ENCODE peak calls at places on chromosomes 13 and 19, in six cellular contexts. One of them, this sample, is unnamed.

GRCh38 chr13:108220042-108220441 is 1.9 kb downstream of the ABHD13 start:
- DNase-seq in H1: no peak
- DNase-seq in HepG2: peak; percentile 9
- DNase-seq in GM12891: no peak
- DNase-seq in K562: no peak
- DNase-seq in SK-N-SH: no peak
- DNase-seq in this sample: no peak

GRCh38 chr13:34589581-34589980 is 352.5 kb upstream of the NBEA start:
- DNase-seq in GM12891: no peak
- DNase-seq in SK-N-SH: no peak
- DNase-seq in HepG2: no peak
- DNase-seq in H1: no peak
- DNase-seq in K562: no peak
- DNase-seq in this sample: no peak

GRCh38 chr19:47257411-47258169 is 1.3 kb downstream of the CCDC9 start:
- DNase-seq in GM12891: no peak
- DNase-seq in K562: no peak
- DNase-seq in SK-N-SH: no peak
- DNase-seq in H1: no peak
- DNase-seq in HepG2: no peak
- DNase-seq in this sample: no peak

GRCh38 chr19:47680858-47681332 is 32.3 kb upstream of the EHD2 start:
- DNase-seq in GM12891: no peak
- DNase-seq in H1: no peak
- DNase-seq in SK-N-SH: peak; percentile 43
- DNase-seq in HepG2: no peak
- DNase-seq in K562: no peak
- DNase-seq in this sample: no peak

GRCh38 chr19:41324921-41325639 is 15.1 kb downstream of the CCDC97 start:
- DNase-seq in GM12891: no peak
- DNase-seq in H1: peak; percentile 65
- DNase-seq in SK-N-SH: peak; percentile 81
- DNase-seq in HepG2: peak; percentile 82
- DNase-seq in K562: peak; percentile 92
- DNase-seq in this sample: no peak

GRCh38 chr13:75368167-75368566 is 113.8 kb downstream of the TBC1D4 start:
- DNase-seq in H1: no peak
- DNase-seq in HepG2: no peak
- DNase-seq in K562: no peak
- DNase-seq in SK-N-SH: no peak
- DNase-seq in GM12891: no peak
- DNase-seq in this sample: no peak

GRCh38 chr19:40650749-40651305 is 39.6 kb downstream of the NUMBL start:
- DNase-seq in K562: no peak
- DNase-seq in HepG2: no peak
- DNase-seq in GM12891: no peak
- DNase-seq in SK-N-SH: no peak
- DNase-seq in H1: no peak
- DNase-seq in this sample: no peak

GRCh38 chr13:77136902-77137420 is 110.0 kb upstream of the FBXL3 start:
- DNase-seq in H1: no peak
- DNase-seq in GM12891: no peak
- DNase-seq in HepG2: no peak
- DNase-seq in K562: no peak
- DNase-seq in SK-N-SH: no peak
- DNase-seq in this sample: no peak

GRCh38 chr19:51019544-51019925 is at the start of gene KLK10:
- DNase-seq in GM12891: no peak
- DNase-seq in K562: no peak
- DNase-seq in H1: no peak
- DNase-seq in SK-N-SH: no peak
- DNase-seq in HepG2: no peak
- DNase-seq in this sample: no peak
- TF ChIP-seq TAF1 in GM12891: no peak
- TF ChIP-seq TAF1 in K562: no peak
- TF ChIP-seq TAF1 in H1: no peak
- TF ChIP-seq TAF1 in SK-N-SH: no peak
- TF ChIP-seq TAF1 in HepG2: no peak
- TF ChIP-seq TAF1 in this sample: no peak

DNA sequence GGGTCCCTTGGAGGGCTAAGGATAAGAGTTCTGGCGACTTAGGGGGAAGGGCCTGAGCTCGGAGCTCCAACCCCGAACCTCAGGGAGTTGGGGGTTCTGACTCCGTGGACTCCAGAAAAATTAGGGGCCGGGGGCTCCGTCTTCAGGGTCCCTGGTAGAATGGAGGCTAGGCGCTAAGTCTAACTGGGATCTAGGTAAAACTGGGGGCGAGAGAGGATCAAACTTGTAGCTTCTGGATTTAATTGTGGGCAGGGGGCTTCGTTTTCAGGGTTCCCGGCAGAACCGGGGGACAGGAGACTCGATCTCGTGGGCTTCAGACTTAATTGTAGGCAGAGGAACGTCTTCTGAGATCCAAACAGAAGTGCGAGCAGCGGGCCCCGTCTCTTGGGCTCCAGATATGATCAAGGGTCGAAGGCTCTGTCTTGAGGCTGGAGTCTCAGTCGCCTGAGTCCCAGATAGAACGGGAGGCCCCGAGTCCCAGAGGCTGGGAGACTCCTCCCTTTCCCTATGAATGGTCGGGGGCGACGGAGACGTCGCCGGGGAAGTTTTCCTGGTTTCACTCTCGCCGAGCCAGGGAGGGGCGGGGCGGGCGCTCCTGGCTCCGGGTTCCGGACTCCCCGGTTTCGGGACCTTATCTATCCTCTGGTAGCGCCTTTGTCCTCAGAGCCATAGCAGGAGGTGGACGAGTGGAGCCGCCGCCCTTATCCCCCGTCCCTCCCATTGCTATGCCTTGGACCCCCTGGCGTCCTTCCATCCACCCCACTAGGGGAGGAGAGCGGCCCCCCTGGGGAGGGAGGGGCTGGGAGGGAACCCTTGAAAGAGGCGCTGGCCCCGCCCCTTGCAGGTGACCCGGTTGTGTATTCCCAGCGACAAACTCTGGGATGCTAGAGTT is 1.3 kb downstream of the NECTIN2 start:
- DNase-seq in SK-N-SH: peak; percentile 51
- DNase-seq in K562: peak; percentile 58
- DNase-seq in H1: no peak
- DNase-seq in GM12891: no peak
- DNase-seq in HepG2: peak; percentile 42
- DNase-seq in this sample: no peak
- TF ChIP-seq POLR2AphosphoS5 in SK-N-SH: no peak
- TF ChIP-seq POLR2AphosphoS5 in K562: no peak
- TF ChIP-seq POLR2AphosphoS5 in H1: peak; percentile 59
- TF ChIP-seq POLR2AphosphoS5 in GM12891: no peak
- TF ChIP-seq POLR2AphosphoS5 in HepG2: no peak
- TF ChIP-seq POLR2AphosphoS5 in this sample: no peak

DNA sequence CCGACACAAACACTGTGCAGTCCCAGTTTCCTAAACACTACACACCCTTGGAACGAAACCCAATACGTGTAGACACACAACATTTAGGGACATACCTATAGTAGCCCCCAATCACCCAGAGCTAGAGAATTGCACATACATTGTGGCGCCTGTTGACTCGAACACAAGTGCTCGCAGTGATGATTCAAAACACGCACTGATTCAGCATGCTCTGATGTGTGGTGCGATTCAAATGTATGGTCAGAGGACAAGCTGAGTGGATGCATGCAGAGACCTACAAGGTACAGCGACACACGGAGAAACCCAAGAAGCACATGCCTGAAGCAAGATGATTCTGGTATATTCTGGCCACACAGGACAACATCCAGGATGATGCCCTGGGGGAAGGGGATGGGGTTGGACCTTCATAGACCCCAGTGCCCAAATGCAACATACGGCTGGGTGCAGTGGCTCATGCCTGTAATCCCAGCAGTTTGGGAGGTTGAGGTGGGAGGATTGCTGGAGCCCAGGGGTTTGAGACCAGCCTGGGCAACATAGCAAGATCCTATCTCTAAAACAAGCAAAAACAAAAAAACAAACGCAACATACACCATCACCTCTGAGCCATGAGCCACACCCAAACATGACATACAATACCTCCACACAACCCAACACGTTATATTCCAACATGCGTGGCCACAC is 997 bp upstream of the KCNN4 start:
- DNase-seq in H1: no peak
- DNase-seq in HepG2: no peak
- DNase-seq in K562: no peak
- DNase-seq in GM12891: no peak
- DNase-seq in SK-N-SH: no peak
- DNase-seq in this sample: no peak
- TF ChIP-seq TAF1 in H1: no peak
- TF ChIP-seq TAF1 in HepG2: no peak
- TF ChIP-seq TAF1 in K562: no peak
- TF ChIP-seq TAF1 in GM12891: no peak
- TF ChIP-seq TAF1 in SK-N-SH: no peak
- TF ChIP-seq TAF1 in this sample: no peak

DNA sequence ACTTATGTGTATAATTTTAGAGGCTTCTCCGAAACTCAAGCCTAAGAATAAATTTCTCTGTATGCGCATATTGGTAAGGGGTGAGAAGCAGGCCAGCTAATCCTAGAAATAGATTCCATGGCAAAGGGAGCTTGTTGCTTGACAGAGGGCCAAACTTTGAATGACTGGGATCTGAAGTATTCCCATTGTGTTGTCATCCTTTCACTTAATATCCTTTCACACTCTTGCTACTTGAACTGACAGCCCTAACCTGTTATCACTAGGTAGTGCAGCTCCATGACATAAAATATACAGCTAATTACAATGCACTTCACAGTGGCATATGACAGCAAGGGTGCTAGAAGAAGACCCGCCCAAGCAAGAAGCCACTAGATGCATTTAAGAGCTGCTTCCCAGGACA is 309.8 kb downstream of the OXGR1 start:
- DNase-seq in SK-N-SH: no peak
- DNase-seq in H1: no peak
- DNase-seq in HepG2: no peak
- DNase-seq in GM12891: no peak
- DNase-seq in K562: no peak
- DNase-seq in this sample: no peak
- TF ChIP-seq POLR2AphosphoS5 in SK-N-SH: no peak
- TF ChIP-seq POLR2AphosphoS5 in H1: no peak
- TF ChIP-seq POLR2AphosphoS5 in HepG2: no peak
- TF ChIP-seq POLR2AphosphoS5 in GM12891: no peak
- TF ChIP-seq POLR2AphosphoS5 in K562: no peak
- TF ChIP-seq POLR2AphosphoS5 in this sample: no peak